ENCODE peak calls at places on chromosomes 1 and 21, in ten cellular contexts. F is NCI-H1417; D is activated effector memory CD4-positive, alpha-beta T cell treated with Interleukin-2 at 50 U/mL for 16 hours; E is progenitor cell of endocrine pancreas; I is ELR; G is stimulated activated CD4-positive, alpha-beta T cell treated with anti-CD3 and anti-CD28 coated beads, Interleukin-12 subunit alpha, Interleukin-12 subunit beta, amount 100 ng/mL, for 48 hours; A is endodermal cell; M is A549; C is left ventricle myocardium superior; L is mammary epithelial cell. Z is an unnamed sample.

GRCh38 chr1:233224291-233224690 is 71.2 kb downstream of the PCNX2 start:
- DNase-seq in F (no peak), D (no peak), E (no peak), I (no peak), G (no peak), A (no peak), M (no peak), C (no peak), L (no peak), Z (no peak)

GRCh38 chr1:90201467-90202358 is 206.8 kb downstream of the ZNF326 start:
- DNase-seq in F (no peak), D (no peak), E (no peak), I (peak), G (no peak), A (no peak), M (no peak), C (no peak), L (peak), Z (peak)

GRCh38 chr1:100721502-100722205 is 2.1 kb downstream of the VCAM1 start:
- DNase-seq in F (no peak), D (no peak), E (no peak), I (peak), G (no peak), A (no peak), M (no peak), C (peak), L (peak), Z (peak)

GRCh38 chr1:23369335-23370013 is at the start of gene ZNF436:
- DNase-seq in F (peak), D (peak), E (no peak), I (peak), G (no peak), A (no peak), M (no peak), C (peak), L (peak), Z (peak)

GRCh38 chr1:19648689-19649088 is 4.6 kb downstream of the NBL1 start:
- DNase-seq in F (peak), D (no peak), E (no peak), I (no peak), G (no peak), A (peak), M (no peak), C (no peak), L (no peak), Z (no peak)

GRCh38 chr21:42219606-42220137 is 732 bp downstream of the ABCG1 start:
- DNase-seq in F (peak), D (peak), E (no peak), I (no peak), G (no peak), A (peak), M (no peak), C (peak), L (no peak), Z (no peak)

GRCh38 chr1:218164930-218165686 is 120.0 kb upstream of the RRP15 start:
- DNase-seq in F (no peak), D (no peak), E (peak), I (peak), G (no peak), A (peak), M (peak), C (peak), L (no peak), Z (no peak)

GRCh38 chr1:203564024-203564423 is 62.6 kb upstream of the ATP2B4 start:
- DNase-seq in F (no peak), D (no peak), E (no peak), I (no peak), G (no peak), A (no peak), M (no peak), C (no peak), L (no peak), Z (no peak)

GRCh38 chr1:10608690-10609089 is 133.9 kb downstream of the PEX14 start:
- DNase-seq in F (no peak), D (no peak), E (no peak), I (no peak), G (no peak), A (no peak), M (no peak), C (no peak), L (no peak), Z (no peak)

GRCh38 chr1:36139521-36139920 is 9.8 kb downstream of the TRAPPC3 start:
- DNase-seq in F (no peak), D (no peak), E (no peak), I (no peak), G (no peak), A (no peak), M (no peak), C (no peak), L (no peak), Z (no peak)

GRCh38 chr21:16773206-16773605 is 739.6 kb upstream of the CXADR start:
- DNase-seq in F (no peak), D (no peak), E (no peak), I (peak), G (no peak), A (no peak), M (no peak), C (no peak), L (no peak), Z (no peak)

GRCh38 chr21:37620401-37620800 is 253.8 kb downstream of the DYRK1A start:
- DNase-seq in F (no peak), D (no peak), E (no peak), I (no peak), G (no peak), A (no peak), M (no peak), C (no peak), L (no peak), Z (no peak)

GRCh38 chr1:200406161-200406797 is 3.6 kb downstream of the ZNF281 start:
- DNase-seq in F (no peak), D (no peak), E (no peak), I (no peak), G (no peak), A (no peak), M (no peak), C (no peak), L (no peak), Z (no peak)

Z was measured in A172.